ENCODE peak calls at places on chromosomes 6 and 20, in six cellular contexts. A, K, Z, E, J and U are unnamed samples.
A peak's percentile ranks its signal among the peaks of the same experiment; 100 is the strongest.

GRCh38 chr6:73134588-73134987 is 90.7 kb downstream of the KHDC1L start:
- DNase-seq in J (peak; percentile 18), E (no peak), K (peak; percentile 20), Z (no peak), A (peak; percentile 20), U (no peak)

GRCh38 chr6:22668307-22668706 is 98.9 kb downstream of the HDGFL1 start:
- DNase-seq in A (peak; percentile 6), J (no peak), Z (no peak), E (no peak), K (peak; percentile 17), U (no peak)

GRCh38 chr6:30480536-30481156 is 8.7 kb upstream of the HLA-E start:
- DNase-seq in A (no peak), Z (no peak), E (no peak), K (peak; percentile 25), J (peak; percentile 37), U (no peak)

GRCh38 chr6:139027620-139028182 is 844 bp upstream of the ABRACL start:
- DNase-seq in J (peak; percentile 61), Z (no peak), E (peak; percentile 41), K (peak; percentile 46), A (no peak), U (no peak)

GRCh38 chr6:42199106-42199981 is 4.6 kb upstream of the GUCA1B start:
- DNase-seq in J (peak; percentile 70), A (peak; percentile 16), E (no peak), Z (no peak), K (peak; percentile 61), U (no peak)

GRCh38 chr6:112501705-112502104 is 154.6 kb downstream of the RFPL4B start:
- DNase-seq in J (no peak), Z (peak; percentile 41), K (peak; percentile 41), E (no peak), A (peak; percentile 37), U (peak; percentile 90)

GRCh38 chr6:164396071-164397047 is 913.0 kb downstream of the C6orf118 start:
- DNase-seq in E (no peak), J (peak; percentile 48), K (no peak), Z (peak; percentile 81), A (no peak), U (peak; percentile 34)

GRCh38 chr6:99349620-99350141 is at the start of gene FAXC:
- DNase-seq in K (peak; percentile 33), A (peak; percentile 67), J (peak; percentile 40), E (peak; percentile 70), Z (peak; percentile 20), U (peak; percentile 76)

GRCh38 chr6:42929928-42930360 is 664 bp downstream of the CNPY3 start:
- DNase-seq in A (peak; percentile 83), K (peak; percentile 91), J (peak; percentile 77), Z (peak; percentile 64), E (peak; percentile 32), U (no peak)

GRCh38 chr6:26553264-26553738 is 15.1 kb downstream of the HMGN4 start:
- DNase-seq in J (peak; percentile 81), K (peak; percentile 61), Z (peak; percentile 79), E (peak; percentile 72), A (peak; percentile 83), U (peak; percentile 83)

GRCh38 chr6:13698715-13699114 is 12.9 kb downstream of the RANBP9 start:
- DNase-seq in J (no peak), E (no peak), A (no peak), Z (no peak), K (no peak), U (no peak)

GRCh38 chr6:111843347-111844147 is 29.7 kb downstream of the FYN start:
- DNase-seq in A (no peak), J (no peak), E (no peak), K (no peak), Z (peak; percentile 55), U (no peak)

GRCh38 chr6:158290040-158290439 is 22.2 kb upstream of the TULP4 start:
- DNase-seq in J (no peak), K (no peak), E (no peak), A (no peak), Z (no peak), U (no peak)

GRCh38 chr6:121835662-121836061 is 400.2 kb downstream of the GJA1 start:
- DNase-seq in K (peak; percentile 53), J (no peak), A (no peak), Z (no peak), E (no peak), U (no peak)

GRCh38 chr6:49384913-49385312 is 78.1 kb downstream of the MMUT start:
- DNase-seq in J (no peak), Z (no peak), K (peak; percentile 1), A (peak; percentile 58), E (no peak), U (no peak)

GRCh38 chr6:167573461-167574215 is 248.8 kb downstream of the TTLL2 start:
- DNase-seq in K (no peak), J (no peak), Z (no peak), E (no peak), A (no peak), U (no peak)

GRCh38 chr6:27669278-27669797 is 196.4 kb upstream of the ZNF184 start:
- DNase-seq in E (no peak), A (peak; percentile 48), J (no peak), Z (no peak), K (peak; percentile 37), U (no peak)

GRCh38 chr6:109236140-109237081 is 141.1 kb downstream of the CEP57L1 start:
- DNase-seq in J (no peak), E (no peak), Z (peak; percentile 51), K (no peak), A (no peak), U (no peak)

GRCh38 chr6:17059022-17059421 is 42.8 kb upstream of the STMND1 start:
- DNase-seq in A (no peak), Z (no peak), E (no peak), J (no peak), K (no peak), U (no peak)

GRCh38 chr6:30691208-30691872 is 556 bp upstream of the NRM start:
- DNase-seq in A (peak; percentile 19), J (no peak), K (no peak), E (no peak), Z (no peak), U (no peak)

GRCh38 chr6:167134448-167135328 is 11.8 kb downstream of the CCR6 start:
- DNase-seq in Z (no peak), E (no peak), J (no peak), A (no peak), K (no peak), U (no peak)

GRCh38 chr20:60838297-60838696 is 413.8 kb upstream of the CDH4 start:
- DNase-seq in Z (no peak), A (no peak), J (no peak), E (no peak), K (no peak), U (no peak)

GRCh38 chr6:145332001-145332400 is 403.3 kb downstream of the EPM2A start:
- DNase-seq in A (peak; percentile 24), Z (no peak), K (no peak), J (no peak), E (no peak), U (peak; percentile 96)

GRCh38 chr6:130559166-130559565 is 193.3 kb downstream of the TMEM200A start:
- DNase-seq in A (peak; percentile 59), E (no peak), J (no peak), Z (no peak), K (peak; percentile 17), U (no peak)

GRCh38 chr6:72720464-72720863 is 98.6 kb downstream of the KCNQ5 start:
- DNase-seq in J (no peak), A (peak; percentile 34), Z (no peak), K (peak; percentile 40), E (no peak), U (no peak)

GRCh38 chr6:22112490-22112889 is 184.3 kb downstream of the PRL start:
- DNase-seq in J (no peak), K (peak; percentile 70), A (peak; percentile 6), E (no peak), Z (no peak), U (no peak)

GRCh38 chr20:4171538-4172116 is 156.3 kb upstream of the RNF24 start:
- DNase-seq in J (no peak), Z (no peak), E (no peak), K (peak; percentile 35), A (peak; percentile 30), U (no peak)

GRCh38 chr6:111669326-111669725 is 63.6 kb upstream of the TRAF3IP2 start:
- DNase-seq in E (no peak), A (no peak), Z (no peak), J (no peak), K (no peak), U (no peak)

GRCh38 chr6:29447670-29448069 is 8.6 kb downstream of the OR10C1 start:
- DNase-seq in J (peak; percentile 59), E (no peak), K (peak; percentile 2), A (peak; percentile 56), Z (no peak), U (no peak)

GRCh38 chr6:157535354-157536217 is 154.6 kb downstream of the ZDHHC14 start:
- DNase-seq in J (peak; percentile 96), Z (no peak), K (peak; percentile 84), A (peak; percentile 41), E (no peak), U (no peak)

GRCh38 chr20:35737865-35738333 is 4.2 kb downstream of the RBM39 start:
- DNase-seq in A (no peak), E (no peak), J (no peak), K (no peak), Z (no peak), U (no peak)

GRCh38 chr20:36988494-36988966 is 37.0 kb upstream of the SAMHD1 start:
- DNase-seq in Z (no peak), K (peak; percentile 34), J (peak; percentile 58), A (peak; percentile 3), E (no peak), U (no peak)

GRCh38 chr6:153947817-153948447 is 91.1 kb upstream of the OPRM1 start:
- DNase-seq in Z (peak; percentile 7), J (peak; percentile 39), A (no peak), K (peak; percentile 18), E (no peak), U (peak; percentile 35)

GRCh38 chr6:52244400-52244799 is at the start of gene IL17F:
- DNase-seq in A (no peak), E (no peak), Z (no peak), J (no peak), K (no peak), U (no peak)

GRCh38 chr6:37807656-37808055 is 11.9 kb upstream of the ZFAND3 start:
- DNase-seq in K (no peak), J (no peak), E (no peak), A (no peak), Z (no peak), U (no peak)